ENCODE peak calls at places on chromosome 22, in nine cellular contexts. G, P, D, A, O, K, V, E and N are unnamed samples.
A peak's percentile ranks its signal among the peaks of the same experiment; 100 is the strongest.

GRCh38 chr22:20239951-20240773 is 28.0 kb downstream of the RTN4R start:
- DNase-seq in G (no peak), P (no peak), D (no peak), A (no peak), O (peak; percentile 87), K (no peak), V (peak; percentile 95), E (no peak), N (peak; percentile 26)

GRCh38 chr22:42343551-42344081 is 73.2 kb upstream of the TCF20 start:
- DNase-seq in G (no peak), P (no peak), D (no peak), A (no peak), O (peak; percentile 66), K (no peak), V (peak; percentile 36), E (no peak), N (no peak)

GRCh38 chr22:23176645-23177027 is 3.7 kb upstream of the BCR start:
- DNase-seq in G (no peak), P (no peak), D (no peak), A (no peak), O (no peak), K (no peak), V (no peak), E (no peak), N (no peak)

GRCh38 chr22:40609216-40609615 is 27.3 kb downstream of the MRTFA start:
- DNase-seq in G (no peak), P (no peak), D (no peak), A (no peak), O (no peak), K (no peak), V (no peak), E (no peak), N (no peak)

GRCh38 chr22:19641254-19641982 is 72.9 kb upstream of the SEPTIN5 start:
- DNase-seq in G (peak; percentile 34), P (no peak), D (no peak), A (no peak), O (no peak), K (no peak), V (no peak), E (no peak), N (peak; percentile 32)

GRCh38 chr22:42177891-42178336 is 47.3 kb upstream of the CYP2D6 start:
- DNase-seq in G (no peak), P (no peak), D (no peak), A (no peak), O (no peak), K (no peak), V (no peak), E (no peak), N (no peak)

GRCh38 chr22:50303515-50303847 is 4.0 kb downstream of the PLXNB2 start:
- DNase-seq in G (no peak), P (no peak), D (no peak), A (no peak), O (no peak), K (no peak), V (no peak), E (no peak), N (no peak)

GRCh38 chr22:48404004-48404403 is 1423.7 kb downstream of the BRD1 start:
- DNase-seq in G (no peak), P (no peak), D (peak; percentile 34), A (no peak), O (no peak), K (no peak), V (no peak), E (no peak), N (no peak)

GRCh38 chr22:43734370-43735005 is 77.6 kb downstream of the EFCAB6 start:
- DNase-seq in G (no peak), P (no peak), D (no peak), A (no peak), O (no peak), K (no peak), V (no peak), E (no peak), N (no peak)

GRCh38 chr22:29727248-29727551 is 7.4 kb downstream of the CABP7 start:
- DNase-seq in G (no peak), P (peak; percentile 56), D (no peak), A (peak; percentile 32), O (peak; percentile 43), K (peak; percentile 74), V (peak; percentile 88), E (no peak), N (peak; percentile 37)

GRCh38 chr22:42841444-42841843 is 15.6 kb downstream of the ARFGAP3 start:
- DNase-seq in G (peak; percentile 27), P (no peak), D (no peak), A (peak; percentile 74), O (no peak), K (no peak), V (no peak), E (no peak), N (no peak)

GRCh38 chr22:25177895-25178294 is 21.8 kb upstream of the CRYBB3 start:
- DNase-seq in G (no peak), P (no peak), D (no peak), A (no peak), O (no peak), K (no peak), V (no peak), E (no peak), N (no peak)

GRCh38 chr22:25174888-25175411 is 24.7 kb upstream of the CRYBB3 start:
- DNase-seq in G (no peak), P (no peak), D (no peak), A (no peak), O (no peak), K (no peak), V (no peak), E (no peak), N (no peak)

GRCh38 chr22:25177226-25177625 is 22.4 kb upstream of the CRYBB3 start:
- DNase-seq in G (no peak), P (no peak), D (no peak), A (no peak), O (no peak), K (no peak), V (no peak), E (no peak), N (no peak)

GRCh38 chr22:25176799-25177198 is 22.9 kb upstream of the CRYBB3 start:
- DNase-seq in G (no peak), P (no peak), D (no peak), A (no peak), O (no peak), K (no peak), V (no peak), E (no peak), N (no peak)

DNA sequence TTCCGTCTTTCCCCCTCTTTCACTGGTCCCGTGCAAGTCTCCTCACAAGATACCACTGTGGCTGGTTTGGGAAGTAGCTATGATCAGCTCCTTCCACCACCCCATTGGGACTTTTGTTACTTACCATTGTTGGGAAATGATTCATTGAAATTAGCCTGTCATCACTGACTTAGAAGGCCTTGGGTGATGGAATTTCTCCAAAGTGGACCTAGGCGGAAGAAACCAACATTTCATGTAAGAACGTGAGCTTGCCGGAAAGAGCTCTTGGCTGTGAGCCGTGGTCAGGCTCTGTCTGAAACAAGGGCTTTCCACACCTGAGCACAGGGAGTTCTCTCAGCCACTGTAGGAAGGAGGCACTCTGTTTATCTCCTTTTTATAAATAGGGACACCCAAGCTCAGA is 23.5 kb upstream of the CRYBB3 start:
- DNase-seq in G (peak; percentile 88), P (no peak), D (no peak), A (no peak), O (no peak), K (no peak), V (no peak), E (no peak), N (no peak)
- H3K4me3 ChIP-seq in G (no peak overlapping the region), P (no peak overlapping the region), D (no peak overlapping the region), A (no peak overlapping the region), O (no peak overlapping the region), K (no peak overlapping the region), V (no peak overlapping the region), E (no peak overlapping the region), N (no peak overlapping the region)

GRCh38 chr22:21650280-21650679 is 8.2 kb downstream of the SDF2L1 start:
- DNase-seq in G (no peak), P (no peak), D (no peak), A (no peak), O (no peak), K (no peak), V (no peak), E (no peak), N (no peak)
- TF ChIP-seq CTCF in G (no peak), P (no peak), D (no peak), A (no peak), O (no peak), K (no peak), V (no peak), E (no peak), N (no peak)

GRCh38 chr22:37173709-37174108 is 14.3 kb downstream of the C1QTNF6 start:
- DNase-seq in G (no peak), P (peak; percentile 16), D (no peak), A (no peak), O (no peak), K (peak; percentile 73), V (no peak), E (no peak), N (no peak)

GRCh38 chr22:37174964-37175363 is 13.1 kb downstream of the C1QTNF6 start:
- DNase-seq in G (no peak), P (no peak), D (peak; percentile 40), A (no peak), O (no peak), K (no peak), V (no peak), E (no peak), N (no peak)

GRCh38 chr22:37177221-37177620 is 10.8 kb downstream of the C1QTNF6 start:
- DNase-seq in G (no peak), P (no peak), D (no peak), A (no peak), O (no peak), K (peak; percentile 25), V (no peak), E (no peak), N (no peak)

GRCh38 chr22:37176464-37177061 is 11.5 kb downstream of the C1QTNF6 start:
- DNase-seq in G (no peak), P (peak; percentile 76), D (peak; percentile 85), A (peak; percentile 78), O (peak; percentile 73), K (peak; percentile 85), V (peak; percentile 88), E (no peak), N (no peak)

DNA sequence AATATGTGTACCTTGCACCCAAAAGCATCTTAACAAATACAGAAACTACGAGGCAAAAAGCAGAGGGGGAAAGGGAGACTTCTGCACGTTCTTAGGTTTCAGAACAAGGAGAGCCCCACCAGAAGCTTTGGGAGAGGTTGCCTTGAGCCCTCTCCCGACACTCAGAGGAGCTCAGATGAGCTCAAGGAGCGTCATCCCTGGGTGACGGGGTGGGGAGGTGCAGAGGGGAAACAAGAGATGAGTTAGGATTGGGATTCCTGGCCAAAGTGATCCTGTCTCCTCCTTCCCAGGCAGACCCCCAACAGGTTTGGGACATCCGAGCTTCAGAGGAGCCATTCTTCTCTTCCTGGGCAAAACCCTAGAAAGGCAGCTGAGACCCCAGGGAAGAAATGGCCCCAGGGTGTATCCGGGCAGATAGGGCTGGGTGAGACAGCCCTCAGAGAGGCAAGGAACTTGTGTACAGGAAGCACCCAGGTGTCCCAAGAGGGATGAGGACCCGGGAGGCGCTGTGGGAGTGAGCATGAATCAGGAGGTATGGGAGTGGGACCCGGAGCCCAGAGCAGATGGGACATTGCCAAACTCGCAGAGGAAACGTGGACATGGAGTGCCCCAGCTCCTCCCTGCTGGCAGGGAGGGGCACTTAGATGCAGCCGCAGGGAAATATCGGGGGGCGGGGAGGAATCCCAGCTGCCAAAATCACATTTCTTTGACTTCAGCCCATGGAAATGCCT is 12.5 kb downstream of the C1QTNF6 start:
- DNase-seq in G (no peak), P (peak; percentile 45), D (peak; percentile 55), A (no peak), O (no peak), K (peak; percentile 48), V (no peak), E (no peak), N (no peak)
- H3K27me3 ChIP-seq in G (peaks cover 8% of the 10 kb centered on the region), P (no peaks in the 10 kb centered on the region), D (no peaks in the 10 kb centered on the region), A (peaks cover 21% of the 10 kb centered on the region), O (no peaks in the 10 kb centered on the region), K (no peaks in the 10 kb centered on the region), V (no peaks in the 10 kb centered on the region), E (no peaks in the 10 kb centered on the region), N (no peaks in the 10 kb centered on the region)

GRCh38 chr22:21657020-21657360 is 8.8 kb upstream of the PPIL2 start:
- DNase-seq in G (no peak), P (no peak), D (no peak), A (no peak), O (no peak), K (no peak), V (no peak), E (no peak), N (no peak)
- H3K4me3 ChIP-seq in G (peak overlapping the region; percentile 39), P (peak overlapping the region; percentile 76), D (no peak overlapping the region), A (peak overlapping the region; percentile 82), O (no peak overlapping the region), K (peak overlapping the region; percentile 67), V (peak overlapping the region; percentile 17), E (peak overlapping the region; percentile 80), N (peak overlapping the region; percentile 35)